ENCODE peak calls at places on chromosomes 2 and 18, in seven cellular contexts. G is RWPE2, Z is pancreas, J is heart right ventricle, T is uterus, W is lower lobe of right lung, E is mesendoderm. F is an unnamed sample.

GRCh38 chr2:125330133-125330532 is 1305.0 kb downstream of the CNTNAP5 start:
- DNase-seq in G (no peak), Z (no peak), J (no peak), T (no peak), W (no peak), E (no peak), F (no peak)

GRCh38 chr2:233430091-233430490 is 75.8 kb downstream of the DGKD start:
- DNase-seq in G (no peak), Z (no peak), J (no peak), T (no peak), W (no peak), E (no peak), F (no peak)

GRCh38 chr18:58570360-58571064 is 58.4 kb downstream of the ALPK2 start:
- DNase-seq in G (no peak), Z (no peak), J (no peak), T (no peak), W (no peak), E (no peak), F (no peak)

GRCh38 chr2:8872821-8873432 is 35.5 kb upstream of the KIDINS220 start:
- DNase-seq in G (no peak), Z (no peak), J (no peak), T (no peak), W (no peak), E (peak; percentile 63), F (peak; percentile 15)

GRCh38 chr2:190451561-190452176 is 43.5 kb downstream of the MFSD6 start:
- DNase-seq in G (no peak), Z (no peak), J (no peak), T (no peak), W (no peak), E (no peak), F (no peak)

GRCh38 chr2:238216651-238217184 is 13.2 kb upstream of the ILKAP start:
- DNase-seq in G (no peak), Z (no peak), J (no peak), T (no peak), W (no peak), E (no peak), F (no peak)

GRCh38 chr2:16012626-16013501 is 72.5 kb downstream of the MYCN start:
- DNase-seq in G (no peak), Z (no peak), J (no peak), T (no peak), W (peak; percentile 66), E (peak; percentile 75), F (no peak)

GRCh38 chr2:120424274-120424796 is 78.4 kb downstream of the INHBB start:
- DNase-seq in G (no peak), Z (no peak), J (no peak), T (no peak), W (no peak), E (no peak), F (peak; percentile 6)

GRCh38 chr2:241228860-241229516 is 40.5 kb downstream of the ANO7 start:
- DNase-seq in G (no peak), Z (peak; percentile 56), J (no peak), T (no peak), W (peak; percentile 26), E (no peak), F (no peak)

GRCh38 chr2:23497063-23497462 is 112.1 kb downstream of the KLHL29 start:
- DNase-seq in G (no peak), Z (peak; percentile 12), J (no peak), T (no peak), W (no peak), E (no peak), F (no peak)

GRCh38 chr18:34222396-34223163 is 2.1 kb downstream of the NOL4 start:
- DNase-seq in G (no peak), Z (peak; percentile 81), J (no peak), T (no peak), W (peak; percentile 47), E (peak; percentile 82), F (peak; percentile 14)

GRCh38 chr18:35949090-35949489 is 23.4 kb upstream of the RMP24 start:
- DNase-seq in G (no peak), Z (no peak), J (no peak), T (no peak), W (no peak), E (no peak), F (no peak)

GRCh38 chr18:35948080-35948479 is 24.4 kb upstream of the RMP24 start:
- DNase-seq in G (no peak), Z (no peak), J (no peak), T (no peak), W (no peak), E (no peak), F (no peak)

GRCh38 chr18:35953688-35954087 is 18.8 kb upstream of the RMP24 start:
- DNase-seq in G (no peak), Z (no peak), J (no peak), T (no peak), W (no peak), E (no peak), F (no peak)

GRCh38 chr18:35949903-35950627 is 22.4 kb upstream of the RMP24 start:
- DNase-seq in G (no peak), Z (peak; percentile 77), J (peak; percentile 60), T (peak; percentile 43), W (peak; percentile 61), E (peak; percentile 86), F (peak; percentile 71)

GRCh38 chr18:35950628-35950982 is 21.9 kb upstream of the RMP24 start:
- DNase-seq in G (no peak), Z (no peak), J (no peak), T (no peak), W (no peak), E (no peak), F (no peak)
- H3K4me3 ChIP-seq in G (peak overlapping the region; percentile 40), Z (peak overlapping the region; percentile 33), J (peak overlapping the region; percentile 60), T (peak overlapping the region; percentile 36), W (peak overlapping the region; percentile 54), E (no peak overlapping the region), F (peak overlapping the region; percentile 46)

GRCh38 chr2:104860141-104860790 is 6.4 kb downstream of the POU3F3 start:
- DNase-seq in G (no peak), Z (no peak), J (no peak), T (no peak), W (no peak), E (peak; percentile 23), F (no peak)

GRCh38 chr2:104856973-104857261 is 3.0 kb downstream of the POU3F3 start:
- DNase-seq in G (no peak), Z (no peak), J (no peak), T (no peak), W (no peak), E (peak; percentile 25), F (no peak)

GRCh38 chr2:104859310-104860130 is 5.6 kb downstream of the POU3F3 start:
- DNase-seq in G (no peak), Z (no peak), J (no peak), T (no peak), W (no peak), E (peak; percentile 13), F (no peak)

GRCh38 chr2:104857262-104858221 is 3.6 kb downstream of the POU3F3 start:
- DNase-seq in G (no peak), Z (no peak), J (no peak), T (no peak), W (no peak), E (peak; percentile 53), F (no peak)

DNA sequence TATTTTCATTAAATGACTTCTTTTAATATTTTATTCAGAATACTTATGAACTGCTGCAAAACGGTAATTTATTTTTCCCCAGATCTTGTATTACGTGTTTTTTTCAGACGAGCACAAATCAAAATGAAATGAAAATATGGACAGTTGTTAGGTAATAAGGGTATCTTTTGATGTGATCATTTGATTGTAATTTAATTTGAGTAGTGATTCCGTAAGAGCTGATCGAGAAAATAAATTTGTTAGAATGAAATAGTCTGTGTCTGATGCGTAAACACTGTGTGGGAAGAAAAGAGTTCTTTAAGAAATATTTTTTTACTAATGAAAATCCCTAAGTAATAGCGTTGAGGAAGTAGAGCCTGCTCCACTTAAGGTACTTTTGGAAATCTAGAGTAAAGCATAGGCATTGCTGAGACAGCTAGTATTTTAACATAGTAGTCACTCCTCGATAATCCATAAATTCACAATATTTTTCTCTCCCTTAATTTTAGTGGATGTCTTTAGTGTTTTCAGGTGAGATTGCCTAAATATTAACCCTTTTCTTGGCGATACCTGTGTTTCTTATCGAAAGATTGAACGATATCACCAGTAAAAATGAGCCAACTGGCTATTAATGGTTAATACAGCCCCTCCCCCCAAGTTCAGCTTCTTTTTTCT is 4.5 kb downstream of the POU3F3 start:
- DNase-seq in G (no peak), Z (no peak), J (no peak), T (no peak), W (no peak), E (no peak), F (no peak)
- H3K27me3 ChIP-seq in G (peaks cover 86% of the 10 kb centered on the region), Z (peaks cover 46% of the 10 kb centered on the region), J (peaks cover 88% of the 10 kb centered on the region), T (peaks cover 9% of the 10 kb centered on the region), W (peaks cover 90% of the 10 kb centered on the region), E (peaks cover 48% of the 10 kb centered on the region), F (peaks cover 88% of the 10 kb centered on the region)

GRCh38 chr18:23387265-23387664 is 65.8 kb upstream of the RIOK3 start:
- DNase-seq in G (no peak), Z (no peak), J (no peak), T (no peak), W (no peak), E (no peak), F (no peak)
- H3K4me1 ChIP-seq in G (peaks cover 3% of the 10 kb centered on the region), Z (no peaks in the 10 kb centered on the region), J (no peaks in the 10 kb centered on the region), T (no peaks in the 10 kb centered on the region), W (no peaks in the 10 kb centered on the region), E (no peaks in the 10 kb centered on the region), F (no peaks in the 10 kb centered on the region)

GRCh38 chr2:98910349-98911125 is 25.5 kb downstream of the CRACDL start:
- DNase-seq in G (no peak), Z (no peak), J (no peak), T (no peak), W (no peak), E (no peak), F (no peak)

GRCh38 chr2:98907966-98908905 is 27.8 kb downstream of the CRACDL start:
- DNase-seq in G (no peak), Z (no peak), J (no peak), T (no peak), W (no peak), E (no peak), F (no peak)

GRCh38 chr2:98908909-98909308 is 27.1 kb downstream of the CRACDL start:
- DNase-seq in G (no peak), Z (no peak), J (no peak), T (no peak), W (no peak), E (no peak), F (no peak)

GRCh38 chr2:98911126-98911375 is 25.0 kb downstream of the CRACDL start:
- DNase-seq in G (no peak), Z (no peak), J (no peak), T (no peak), W (no peak), E (no peak), F (no peak)

DNA sequence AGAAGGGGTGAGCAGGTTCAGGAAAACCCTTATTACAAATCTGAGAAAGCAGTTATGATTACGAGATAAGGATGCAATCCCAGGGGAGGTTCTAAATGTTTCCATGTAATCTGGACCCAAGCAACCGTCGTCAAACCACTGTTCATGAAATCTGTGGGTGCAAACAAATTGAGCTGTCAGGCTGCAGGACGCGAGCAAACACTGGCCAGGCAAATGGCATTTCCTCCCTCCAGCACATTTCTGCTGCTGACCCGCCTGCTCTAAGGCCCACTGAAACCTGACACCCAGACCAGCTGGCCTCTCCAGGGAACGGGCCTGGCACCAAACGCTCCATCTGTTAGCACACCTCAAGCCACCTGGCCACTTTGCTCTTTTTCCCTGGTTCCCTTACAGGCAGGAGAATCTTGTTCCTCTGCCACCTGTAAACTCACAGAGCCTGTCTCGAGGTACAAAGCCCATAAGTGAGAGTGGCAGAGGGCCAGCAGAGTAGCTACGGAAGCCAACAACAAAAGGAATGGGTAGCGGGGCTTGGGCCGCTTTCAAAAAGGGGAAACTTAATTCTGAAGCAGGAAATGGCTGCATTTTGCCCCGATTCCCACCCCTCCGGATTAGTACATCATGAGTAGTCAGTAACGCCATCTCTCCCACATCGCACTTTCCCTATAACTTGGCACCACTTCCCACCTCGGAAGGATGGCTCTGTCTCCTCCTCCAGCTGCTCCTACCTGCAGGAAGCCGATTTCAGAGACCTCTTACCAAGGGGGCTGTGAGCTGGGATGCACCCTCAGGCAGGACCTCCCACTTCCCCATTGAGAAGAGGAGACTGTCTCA is 26.4 kb downstream of the CRACDL start:
- DNase-seq in G (no peak), Z (peak; percentile 96), J (peak; percentile 15), T (no peak), W (peak; percentile 89), E (peak; percentile 86), F (no peak)
- H3K4me3 ChIP-seq in G (no peak overlapping the region), Z (no peak overlapping the region), J (no peak overlapping the region), T (no peak overlapping the region), W (no peak overlapping the region), E (no peak overlapping the region), F (no peak overlapping the region)

F was measured in adrenal gland.